ENCODE peak calls at places on chromosomes 6 and 20, in five cellular contexts. C, Z, R, D and S are unnamed samples.

GRCh38 chr20:18138266-18138582 is 561 bp downstream of the KAT14 start:
- DNase-seq in R (no peak), D (no peak), C (no peak), Z (peak; percentile 57), S (no peak)

GRCh38 chr20:17841751-17842191 is 126.8 kb downstream of the SNX5 start:
- DNase-seq in Z (no peak), R (no peak), C (peak; percentile 76), D (peak; percentile 76), S (no peak)

GRCh38 chr6:43465978-43466377 is 10.6 kb upstream of the DLK2 start:
- DNase-seq in D (no peak), Z (no peak), R (no peak), C (no peak), S (no peak)

GRCh38 chr6:154721460-154721859 is 11.8 kb upstream of the SCAF8 start:
- DNase-seq in D (no peak), C (no peak), R (no peak), Z (no peak), S (no peak)

GRCh38 chr20:22679197-22679596 is 94.8 kb upstream of the FOXA2 start:
- DNase-seq in C (no peak), R (no peak), Z (no peak), D (no peak), S (no peak)

GRCh38 chr6:7392402-7392801 is 2.8 kb downstream of the RIOK1 start:
- DNase-seq in R (no peak), C (no peak), Z (no peak), D (no peak), S (no peak)

GRCh38 chr6:127857051-127857637 is 43.7 kb downstream of the THEMIS start:
- DNase-seq in C (no peak), R (no peak), D (no peak), Z (no peak), S (no peak)

GRCh38 chr6:37894585-37894984 is 75.1 kb downstream of the ZFAND3 start:
- DNase-seq in Z (no peak), R (no peak), C (no peak), D (no peak), S (no peak)

GRCh38 chr6:48109902-48110301 is 1.1 kb downstream of the PTCHD4 start:
- DNase-seq in D (no peak), R (no peak), C (no peak), Z (no peak), S (no peak)

GRCh38 chr6:54802775-54803631 is 43.6 kb upstream of the FAM83B start:
- DNase-seq in Z (peak; percentile 40), C (no peak), D (no peak), R (no peak), S (no peak)

GRCh38 chr20:50379049-50379990 is 130.9 kb upstream of the PTPN1 start:
- DNase-seq in R (no peak), Z (no peak), D (peak; percentile 98), C (peak; percentile 97), S (peak; percentile 80)

GRCh38 chr6:15426926-15427325 is 181.1 kb downstream of the JARID2 start:
- DNase-seq in R (no peak), D (no peak), C (no peak), Z (no peak), S (no peak)

GRCh38 chr6:139436521-139437348 is 62.3 kb upstream of the CITED2 start:
- DNase-seq in R (peak; percentile 7), C (no peak), D (no peak), Z (no peak), S (no peak)

GRCh38 chr6:10146723-10147451 is 268.0 kb downstream of the TFAP2A start:
- DNase-seq in D (no peak), Z (peak; percentile 84), C (no peak), R (peak; percentile 20), S (no peak)

GRCh38 chr6:45163952-45164766 is 164.0 kb upstream of the RUNX2 start:
- DNase-seq in D (no peak), C (no peak), R (no peak), Z (no peak), S (no peak)

GRCh38 chr6:168377481-168377850 is 57.9 kb upstream of the DACT2 start:
- DNase-seq in C (no peak), Z (no peak), R (no peak), D (peak; percentile 64), S (no peak)

GRCh38 chr6:36631326-36632046 is 37.3 kb downstream of the SRSF3 start:
- DNase-seq in C (no peak), R (no peak), Z (no peak), D (no peak), S (no peak)

GRCh38 chr6:111573118-111573883 is 32.4 kb downstream of the TRAF3IP2 start:
- DNase-seq in C (no peak), D (peak; percentile 62), Z (no peak), R (no peak), S (no peak)

GRCh38 chr6:166460473-166461437 is 78.0 kb upstream of the MPC1 start:
- DNase-seq in R (no peak), D (no peak), C (no peak), Z (no peak), S (no peak)

GRCh38 chr6:113018351-113019151 is 671.4 kb downstream of the RFPL4B start:
- DNase-seq in Z (no peak), R (no peak), C (peak; percentile 67), D (peak; percentile 35), S (no peak)

GRCh38 chr6:166463363-166464067 is 80.8 kb upstream of the MPC1 start:
- DNase-seq in R (no peak), D (peak; percentile 12), C (peak; percentile 49), Z (no peak), S (no peak)

GRCh38 chr6:2765896-2766766 is 938 bp downstream of the WRNIP1 start:
- DNase-seq in D (peak; percentile 26), Z (peak; percentile 49), C (peak; percentile 78), R (peak; percentile 26), S (no peak)

GRCh38 chr20:18793625-18794427 is 19.8 kb upstream of the SCP2D1 start:
- DNase-seq in D (peak; percentile 91), R (peak; percentile 94), Z (peak; percentile 96), C (peak; percentile 94), S (peak; percentile 83)

GRCh38 chr6:31627690-31628287 is 7.3 kb downstream of the PRRC2A start:
- DNase-seq in D (no peak), R (no peak), C (no peak), Z (no peak), S (no peak)

GRCh38 chr6:167807200-167807599 is 19.5 kb upstream of the AFDN start:
- DNase-seq in R (no peak), C (no peak), D (no peak), Z (no peak), S (no peak)

GRCh38 chr6:139698526-139699182 is 324.2 kb upstream of the CITED2 start:
- DNase-seq in R (no peak), D (peak; percentile 74), C (no peak), Z (no peak), S (no peak)

GRCh38 chr6:7747433-7747832 is 21.5 kb downstream of the BMP6 start:
- DNase-seq in D (no peak), Z (no peak), R (no peak), C (no peak), S (no peak)

GRCh38 chr6:101114703-101115102 is 233.6 kb upstream of the ASCC3 start:
- DNase-seq in Z (peak; percentile 49), R (peak; percentile 20), C (no peak), D (no peak), S (no peak)

DNA sequence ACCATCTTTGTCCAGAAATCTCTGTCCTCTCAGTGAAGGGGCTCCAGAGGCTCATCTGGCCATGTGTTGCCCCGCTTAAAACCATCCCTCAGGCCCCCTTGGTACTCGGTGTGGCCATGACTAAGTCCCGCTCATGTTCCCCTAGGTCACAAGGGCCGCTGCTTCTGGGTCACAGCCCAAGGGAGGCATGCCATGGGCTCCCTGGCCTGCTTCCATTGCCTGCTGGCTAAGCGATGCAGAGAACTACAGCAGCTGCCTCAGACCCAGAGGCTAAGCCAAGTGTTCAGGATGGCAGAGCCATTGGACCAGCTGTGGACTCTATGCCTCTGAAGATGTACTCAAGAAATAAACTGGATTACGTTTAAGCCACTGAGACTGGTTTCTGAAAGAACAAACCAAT is 95.5 kb downstream of the ZFP64 start:
- DNase-seq in C (no peak), Z (no peak), D (no peak), R (no peak), S (no peak)
- TF ChIP-seq CTCF in C (no peak), Z (no peak), D (no peak), R (no peak), S (no peak)

DNA sequence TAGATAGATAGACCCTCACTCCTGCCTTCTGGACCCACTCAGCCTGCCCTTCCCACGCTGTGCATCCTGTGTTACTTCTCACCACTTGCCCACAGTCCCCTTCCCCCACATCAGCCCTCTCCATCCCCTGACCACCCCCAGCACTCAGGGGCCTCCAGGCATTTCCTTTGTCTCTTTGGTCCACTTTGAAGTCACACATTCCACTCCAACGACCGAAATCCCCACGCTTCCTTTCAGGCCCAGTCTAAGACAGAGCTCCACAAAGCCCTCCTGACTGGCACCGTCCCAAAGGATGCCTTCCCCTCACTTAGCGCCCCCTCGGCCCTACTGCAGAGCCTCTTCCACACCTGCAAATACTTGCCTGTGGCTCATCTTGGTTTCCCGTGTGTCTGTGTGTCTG is 83.8 kb downstream of the FOXF2 start:
- DNase-seq in C (no peak), D (no peak), R (no peak), Z (peak; percentile 25), S (no peak)
- H3K27ac ChIP-seq in C (no peak overlapping the region), D (no peak overlapping the region), R (no peak overlapping the region), Z (no peak overlapping the region), S (no peak overlapping the region)

GRCh38 chr6:156160007-156160787 is 617.0 kb upstream of the ARID1B start:
- DNase-seq in R (no peak), D (no peak), C (no peak), Z (no peak), S (no peak)
- TF ChIP-seq CTCF in R (no peak), D (no peak), C (no peak), Z (no peak), S (no peak)

GRCh38 chr6:87199787-87200186 is 44.4 kb downstream of the ZNF292 start:
- DNase-seq in Z (no peak), C (no peak), D (no peak), R (no peak), S (no peak)
- H3K27ac ChIP-seq in Z (no peak overlapping the region), C (no peak overlapping the region), D (no peak overlapping the region), R (no peak overlapping the region), S (no peak overlapping the region)

GRCh38 chr20:9974324-9974723 is 60.5 kb upstream of the ANKEF1 start:
- DNase-seq in R (no peak), Z (peak; percentile 65), D (no peak), C (no peak), S (no peak)
- TF ChIP-seq CTCF in R (no peak), Z (peak; percentile 54), D (no peak), C (no peak), S (no peak)

DNA sequence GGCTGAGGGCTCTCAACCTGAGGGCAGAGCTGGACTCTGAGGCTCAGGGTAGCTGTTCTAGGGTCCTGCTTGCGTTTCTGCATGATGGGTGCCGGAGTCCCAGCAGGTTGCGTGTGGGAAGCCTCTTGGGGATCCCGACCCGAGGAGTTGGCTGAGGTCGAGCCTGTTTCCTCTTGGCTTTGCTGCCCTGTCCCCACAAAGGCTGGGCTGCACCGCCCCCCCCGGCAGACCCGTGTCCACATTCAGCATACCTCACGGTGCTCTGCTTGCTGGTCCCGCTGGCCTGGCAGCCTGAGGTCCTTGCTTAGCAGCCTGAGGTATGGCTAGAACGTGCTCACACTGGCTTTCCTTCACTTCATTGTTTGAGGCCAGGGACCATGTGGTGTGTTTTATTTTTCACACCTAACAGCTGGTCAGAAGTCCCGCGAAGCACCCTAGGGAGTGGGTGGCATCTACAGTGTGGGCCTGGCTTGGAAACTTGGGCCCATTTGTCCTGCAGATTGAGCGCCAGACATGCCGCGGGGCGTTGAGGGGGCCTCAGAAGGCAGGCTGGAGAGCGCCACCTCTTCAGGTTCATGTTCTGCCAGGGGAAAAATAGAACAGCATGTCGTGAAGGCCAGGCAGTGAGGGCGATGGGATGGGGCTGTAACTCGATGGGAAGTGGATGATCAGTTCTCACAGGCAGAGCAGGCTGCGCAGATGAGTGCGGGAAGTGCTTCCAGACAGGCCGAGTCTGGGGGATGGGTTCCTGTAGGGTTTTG is 9.5 kb downstream of the LSM14B start:
- DNase-seq in Z (no peak), R (no peak), C (no peak), D (no peak), S (no peak)
- H3K27ac ChIP-seq in Z (no peak overlapping the region), R (no peak overlapping the region), C (no peak overlapping the region), D (peak overlapping the region; percentile 42), S (no peak overlapping the region)